ENCODE peak calls at places on chromosomes 13 and 19, in nine cellular contexts. S is germinal center; H is stimulated activated CD8-positive, alpha-beta memory T cell treated with anti-CD3 and anti-CD28 coated beads, Interleukin-4, amount 100 ng/mL, for 4 hours; V is cardiac muscle cell; T is T-helper 17 cell; O is left cardiac atrium; M is aorta; N is Daoy; B is dorsolateral prefrontal cortex. Z is an unnamed sample.

GRCh38 chr13:106173891-106174610 is 361.4 kb downstream of the EFNB2 start:
- DNase-seq in S (no peak), H (no peak), V (no peak), T (no peak), O (no peak), M (no peak), N (no peak), B (no peak), Z (no peak)

GRCh38 chr19:27746691-27747380 is 1466.1 kb downstream of the UQCRFS1 start:
- DNase-seq in S (peak; percentile 4), H (no peak), V (peak; percentile 10), T (no peak), O (peak; percentile 41), M (no peak), N (no peak), B (peak; percentile 68), Z (no peak)

GRCh38 chr13:23639672-23640275 is 69.6 kb downstream of the TNFRSF19 start:
- DNase-seq in S (no peak), H (no peak), V (no peak), T (no peak), O (no peak), M (no peak), N (no peak), B (no peak), Z (no peak)

GRCh38 chr13:106851251-106851650 is 283.3 kb upstream of the ARGLU1 start:
- DNase-seq in S (no peak), H (no peak), V (no peak), T (no peak), O (no peak), M (no peak), N (peak; percentile 50), B (no peak), Z (no peak)

GRCh38 chr19:19256072-19256969 is 16.8 kb downstream of the TM6SF2 start:
- DNase-seq in S (no peak), H (no peak), V (no peak), T (no peak), O (no peak), M (no peak), N (no peak), B (no peak), Z (no peak)

GRCh38 chr19:317710-318508 is 26.7 kb downstream of the MIER2 start:
- DNase-seq in S (no peak), H (no peak), V (no peak), T (no peak), O (no peak), M (no peak), N (no peak), B (no peak), Z (no peak)

GRCh38 chr13:89514534-89515312 is 1832.8 kb upstream of the MIR17HG start:
- DNase-seq in S (no peak), H (no peak), V (peak; percentile 33), T (no peak), O (no peak), M (no peak), N (no peak), B (no peak), Z (peak; percentile 44)

GRCh38 chr13:20492641-20493040 is 33.0 kb downstream of the CRYL1 start:
- DNase-seq in S (no peak), H (no peak), V (peak; percentile 22), T (peak; percentile 37), O (no peak), M (no peak), N (peak; percentile 63), B (no peak), Z (no peak)

GRCh38 chr13:78978381-78978998 is 319.5 kb upstream of the OBI1 start:
- DNase-seq in S (peak; percentile 39), H (no peak), V (peak; percentile 77), T (peak; percentile 16), O (no peak), M (no peak), N (peak; percentile 37), B (peak; percentile 45), Z (no peak)

GRCh38 chr19:42254083-42254849 is 662 bp downstream of the ERF start:
- DNase-seq in S (peak; percentile 68), H (peak; percentile 65), V (peak; percentile 66), T (peak; percentile 63), O (peak; percentile 76), M (peak; percentile 87), N (peak; percentile 68), B (peak; percentile 51), Z (no peak)

GRCh38 chr19:28504139-28504538 is 708.8 kb downstream of the UQCRFS1 start:
- DNase-seq in S (no peak), H (no peak), V (no peak), T (no peak), O (no peak), M (no peak), N (no peak), B (no peak), Z (no peak)

GRCh38 chr13:31629085-31629785 is 110.1 kb upstream of the RXFP2 start:
- DNase-seq in S (no peak), H (no peak), V (peak; percentile 41), T (no peak), O (peak; percentile 42), M (no peak), N (peak; percentile 14), B (no peak), Z (peak; percentile 19)

GRCh38 chr13:54637377-54637776 is 1608.8 kb downstream of the OLFM4 start:
- DNase-seq in S (no peak), H (no peak), V (peak; percentile 55), T (no peak), O (no peak), M (no peak), N (no peak), B (no peak), Z (no peak)

GRCh38 chr13:27962982-27963381 is 6.1 kb downstream of the CDX2 start:
- DNase-seq in S (no peak), H (no peak), V (no peak), T (no peak), O (no peak), M (no peak), N (no peak), B (no peak), Z (no peak)

Z was measured in T1000.